ENCODE peak calls at places on chromosome 10, in six cellular contexts. J, A, F, Z, Q and U are unnamed samples.

GRCh38 chr10:79982486-79982800 is 33.5 kb upstream of the SFTPD start:
- DNase-seq in J (no peak), A (no peak), F (no peak), Z (no peak), Q (no peak), U (no peak)

GRCh38 chr10:119526149-119526548 is 16.4 kb downstream of the RGS10 start:
- DNase-seq in J (no peak), A (no peak), F (no peak), Z (no peak), Q (no peak), U (no peak)

GRCh38 chr10:125812128-125812527 is 10.9 kb downstream of the UROS start:
- DNase-seq in J (no peak), A (peak), F (no peak), Z (no peak), Q (no peak), U (no peak)

GRCh38 chr10:23656735-23657134 is 217.9 kb downstream of the OTUD1 start:
- DNase-seq in J (no peak), A (no peak), F (no peak), Z (no peak), Q (no peak), U (no peak)

GRCh38 chr10:133418289-133418993 is 6.0 kb downstream of the SPRN start:
- DNase-seq in J (no peak), A (no peak), F (no peak), Z (no peak), Q (peak), U (no peak)

GRCh38 chr10:109773818-109774440 is 149.4 kb downstream of the XPNPEP1 start:
- DNase-seq in J (no peak), A (no peak), F (no peak), Z (no peak), Q (no peak), U (no peak)

GRCh38 chr10:101053516-101053915 is 8.3 kb upstream of the KAZALD1 start:
- DNase-seq in J (no peak), A (no peak), F (no peak), Z (no peak), Q (no peak), U (no peak)

GRCh38 chr10:129332476-129332875 is 134.6 kb upstream of the MGMT start:
- DNase-seq in J (peak), A (no peak), F (no peak), Z (no peak), Q (no peak), U (no peak)

GRCh38 chr10:47165168-47165710 is 134.8 kb upstream of the GDF10 start:
- DNase-seq in J (no peak), A (no peak), F (no peak), Z (no peak), Q (peak), U (no peak)

GRCh38 chr10:124625831-124626238 is 118.3 kb downstream of the FAM53B start:
- DNase-seq in J (no peak), A (no peak), F (no peak), Z (no peak), Q (no peak), U (no peak)

GRCh38 chr10:6274040-6274439 is 71.3 kb downstream of the PFKFB3 start:
- DNase-seq in J (no peak), A (no peak), F (no peak), Z (no peak), Q (peak), U (no peak)

GRCh38 chr10:59432207-59432900 is 70.0 kb upstream of the FAM13C start:
- DNase-seq in J (no peak), A (no peak), F (no peak), Z (no peak), Q (no peak), U (no peak)

GRCh38 chr10:88207121-88207546 is 343.7 kb downstream of the PTEN start:
- DNase-seq in J (no peak), A (peak), F (no peak), Z (no peak), Q (no peak), U (no peak)

GRCh38 chr10:99119258-99119748 is 116.3 kb downstream of the HPSE2 start:
- DNase-seq in J (no peak), A (no peak), F (no peak), Z (no peak), Q (no peak), U (no peak)

GRCh38 chr10:24299587-24300258 is 90.8 kb downstream of the KIAA1217 start:
- DNase-seq in J (no peak), A (no peak), F (no peak), Z (peak), Q (no peak), U (no peak)

GRCh38 chr10:69972951-69973350 is 79.7 kb upstream of the MACROH2A2 start:
- DNase-seq in J (no peak), A (peak), F (no peak), Z (peak), Q (no peak), U (no peak)

GRCh38 chr10:72333111-72334012 is 21.4 kb downstream of the DNAJB12 start:
- DNase-seq in J (no peak), A (no peak), F (no peak), Z (no peak), Q (no peak), U (no peak)

GRCh38 chr10:71134732-71135211 is 77.6 kb upstream of the UNC5B start:
- DNase-seq in J (peak), A (no peak), F (no peak), Z (no peak), Q (peak), U (no peak)

GRCh38 chr10:76337641-76338040 is 906.2 kb downstream of the LRMDA start:
- DNase-seq in J (no peak), A (peak), F (no peak), Z (peak), Q (no peak), U (no peak)

GRCh38 chr10:47409171-47409865 is 25.2 kb upstream of the ZNF488 start:
- DNase-seq in J (no peak), A (no peak), F (no peak), Z (no peak), Q (no peak), U (no peak)

GRCh38 chr10:69829792-69830191 is 28.1 kb downstream of the COL13A1 start:
- DNase-seq in J (no peak), A (no peak), F (no peak), Z (no peak), Q (no peak), U (no peak)

GRCh38 chr10:101032637-101033201 is 1.7 kb downstream of the SFXN3 start:
- DNase-seq in J (no peak), A (peak), F (peak), Z (peak), Q (no peak), U (no peak)

GRCh38 chr10:77889277-77889903 is 37.2 kb downstream of the DLG5 start:
- DNase-seq in J (peak), A (no peak), F (no peak), Z (no peak), Q (no peak), U (no peak)

GRCh38 chr10:70950062-70950461 is 61.7 kb upstream of the PCBD1 start:
- DNase-seq in J (no peak), A (no peak), F (no peak), Z (no peak), Q (no peak), U (no peak)

GRCh38 chr10:9254353-9254752 is 1199.9 kb downstream of the GATA3 start:
- DNase-seq in J (no peak), A (peak), F (no peak), Z (peak), Q (no peak), U (no peak)

GRCh38 chr10:78760463-78761240 is 308.1 kb upstream of the ZMIZ1 start:
- DNase-seq in J (no peak), A (no peak), F (no peak), Z (no peak), Q (no peak), U (no peak)

GRCh38 chr10:84054743-84055142 is 84.6 kb upstream of the GHITM start:
- DNase-seq in J (peak), A (no peak), F (no peak), Z (no peak), Q (no peak), U (no peak)

GRCh38 chr10:110411047-110411410 is 86.7 kb upstream of the DUSP5 start:
- DNase-seq in J (no peak), A (no peak), F (no peak), Z (no peak), Q (no peak), U (peak)

GRCh38 chr10:77872947-77873557 is 53.5 kb downstream of the DLG5 start:
- DNase-seq in J (no peak), A (no peak), F (no peak), Z (no peak), Q (no peak), U (no peak)

GRCh38 chr10:90313548-90314325 is 544.1 kb downstream of the HTR7 start:
- DNase-seq in J (no peak), A (peak), F (no peak), Z (no peak), Q (no peak), U (no peak)

GRCh38 chr10:17747883-17748550 is 4.0 kb upstream of the TMEM236 start:
- DNase-seq in J (no peak), A (no peak), F (peak), Z (no peak), Q (no peak), U (no peak)

GRCh38 chr10:31074357-31075065 is 42.8 kb upstream of the ZNF438 start:
- DNase-seq in J (no peak), A (no peak), F (no peak), Z (no peak), Q (no peak), U (no peak)

GRCh38 chr10:78215645-78216044 is 182.0 kb downstream of the RPS24 start:
- DNase-seq in J (no peak), A (no peak), F (peak), Z (peak), Q (peak), U (no peak)

GRCh38 chr10:75347211-75347610 is 54.4 kb downstream of the ZNF503 start:
- DNase-seq in J (peak), A (no peak), F (no peak), Z (no peak), Q (peak), U (no peak)

GRCh38 chr10:22850541-22850940 is 77.3 kb upstream of the ARMC3 start:
- DNase-seq in J (no peak), A (no peak), F (no peak), Z (no peak), Q (no peak), U (no peak)

GRCh38 chr10:107054469-107055156 is 109.9 kb downstream of the SORCS1 start:
- DNase-seq in J (no peak), A (no peak), F (no peak), Z (no peak), Q (no peak), U (no peak)

GRCh38 chr10:78286675-78287074 is 253.0 kb downstream of the RPS24 start:
- DNase-seq in J (no peak), A (no peak), F (no peak), Z (no peak), Q (no peak), U (no peak)

GRCh38 chr10:101293007-101293723 is 60.8 kb upstream of the BTRC start:
- DNase-seq in J (peak), A (no peak), F (no peak), Z (no peak), Q (no peak), U (no peak)

GRCh38 chr10:71031601-71032000 is 143.2 kb upstream of the PCBD1 start:
- DNase-seq in J (no peak), A (no peak), F (no peak), Z (no peak), Q (no peak), U (no peak)

GRCh38 chr10:114486938-114487814 is 82.9 kb upstream of the AFAP1L2 start:
- DNase-seq in J (no peak), A (peak), F (no peak), Z (peak), Q (no peak), U (no peak)
- TF ChIP-seq CTCF in J (peak), A (no peak), F (no peak), Z (no peak), Q (no peak), U (no peak)

GRCh38 chr10:93773120-93773519 is 15.4 kb downstream of the LGI1 start:
- DNase-seq in J (no peak), A (no peak), F (no peak), Z (no peak), Q (no peak), U (no peak)
- TF ChIP-seq CTCF in J (no peak), A (no peak), F (no peak), Z (no peak), Q (no peak), U (no peak)

DNA sequence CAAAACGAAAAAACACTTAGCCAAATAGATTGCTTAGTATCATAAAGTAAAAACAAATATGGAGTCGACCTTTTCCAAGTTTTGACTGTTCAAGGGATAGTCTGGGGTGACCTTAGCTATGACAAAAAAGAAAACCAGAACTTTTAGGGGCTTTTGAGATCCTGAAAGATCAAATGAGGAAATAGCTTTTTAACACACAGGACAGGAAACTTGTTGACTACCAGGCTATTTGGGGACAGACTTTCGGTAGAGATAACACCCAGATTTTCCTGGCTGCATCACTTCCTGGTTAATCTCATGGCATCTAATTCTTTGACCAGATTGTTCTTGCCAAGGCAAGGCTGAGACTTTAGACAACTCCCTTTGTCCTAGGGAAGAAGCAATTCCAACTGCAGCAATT is 34.5 kb upstream of the EGR2 start:
- DNase-seq in J (no peak), A (no peak), F (no peak), Z (no peak), Q (no peak), U (no peak)
- TF ChIP-seq CTCF in J (no peak), A (no peak), F (no peak), Z (no peak), Q (no peak), U (no peak)

GRCh38 chr10:128116851-128117615 is 9.2 kb downstream of the MKI67 start:
- DNase-seq in J (no peak), A (no peak), F (no peak), Z (no peak), Q (no peak), U (no peak)
- TF ChIP-seq CTCF in J (peak), A (peak), F (no peak), Z (no peak), Q (no peak), U (peak)

GRCh38 chr10:34131152-34131551 is 683.9 kb downstream of the PARD3 start:
- DNase-seq in J (no peak), A (no peak), F (no peak), Z (no peak), Q (no peak), U (no peak)

GRCh38 chr10:34134602-34135001 is 680.5 kb downstream of the PARD3 start:
- DNase-seq in J (no peak), A (no peak), F (no peak), Z (no peak), Q (no peak), U (no peak)

GRCh38 chr10:34139559-34139958 is 675.5 kb downstream of the PARD3 start:
- DNase-seq in J (no peak), A (no peak), F (no peak), Z (no peak), Q (no peak), U (no peak)

GRCh38 chr10:34137955-34138354 is 677.1 kb downstream of the PARD3 start:
- DNase-seq in J (no peak), A (no peak), F (no peak), Z (no peak), Q (no peak), U (no peak)

DNA sequence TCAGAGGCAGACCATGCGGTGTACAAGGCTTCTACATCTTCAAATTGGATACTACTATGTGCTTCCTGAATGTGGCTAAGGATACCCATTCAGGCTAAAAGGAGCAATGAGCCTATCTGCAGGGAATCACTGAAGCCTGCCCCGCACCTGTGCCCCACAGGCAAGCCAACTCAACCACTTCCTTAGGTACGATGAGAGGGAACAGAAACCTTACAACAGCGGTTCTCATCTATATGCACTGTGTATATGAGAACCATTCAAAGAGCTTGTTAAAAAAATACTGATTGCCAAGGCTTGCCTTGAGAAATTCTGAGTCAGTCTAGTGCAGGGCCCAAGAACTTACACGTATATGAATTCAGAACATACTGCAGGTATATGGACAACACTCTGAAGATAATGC is 679.6 kb downstream of the PARD3 start:
- DNase-seq in J (no peak), A (no peak), F (no peak), Z (no peak), Q (no peak), U (no peak)
- TF ChIP-seq CTCF in J (no peak), A (no peak), F (no peak), Z (no peak), Q (no peak), U (no peak)

GRCh38 chr10:2948127-2948854 is 119.1 kb upstream of the PFKP start:
- DNase-seq in J (no peak), A (no peak), F (no peak), Z (no peak), Q (no peak), U (no peak)
- TF ChIP-seq CTCF in J (no peak), A (no peak), F (no peak), Z (no peak), Q (no peak), U (no peak)

DNA sequence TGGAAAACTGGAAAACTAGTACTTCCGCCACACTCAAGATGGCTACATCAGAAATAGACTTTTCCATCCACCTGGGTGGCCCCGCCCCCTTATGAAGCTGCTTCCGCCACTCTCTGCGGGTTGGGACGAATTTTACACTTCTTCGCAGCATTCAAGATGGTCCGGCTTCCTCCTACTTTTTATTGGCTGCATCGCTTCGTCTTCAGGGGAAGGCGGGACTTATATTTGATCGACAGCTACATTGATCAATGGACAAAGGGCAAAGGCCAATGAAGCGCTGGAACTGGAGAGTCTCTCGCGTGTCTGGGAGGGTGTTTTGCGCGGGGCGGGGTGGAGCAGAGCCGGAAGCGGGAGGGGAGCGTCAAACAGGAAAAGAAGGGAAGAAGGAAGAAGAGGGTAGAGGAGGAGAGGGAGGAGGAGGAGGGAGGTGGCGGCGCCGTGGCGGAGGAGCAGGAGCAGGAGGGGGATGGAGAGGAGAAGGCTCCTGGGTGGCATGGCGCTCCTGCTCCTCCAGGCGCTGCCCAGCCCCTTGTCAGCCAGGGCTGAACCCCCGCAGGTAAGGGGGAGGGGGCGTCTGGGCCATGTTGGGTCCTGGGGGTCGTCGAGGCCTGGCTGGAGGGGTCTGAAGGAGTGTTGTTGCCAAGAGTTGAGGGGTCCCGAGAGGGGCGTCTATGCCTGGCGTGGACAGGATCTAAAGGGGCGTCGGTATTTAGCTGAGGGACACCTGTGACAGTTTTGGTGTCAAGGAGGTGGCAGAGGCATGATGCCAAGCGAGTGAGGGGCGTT is at the start of gene WBP1L:
- DNase-seq in J (peak), A (peak), F (peak), Z (peak), Q (peak), U (peak)
- TF ChIP-seq CTCF in J (no peak), A (no peak), F (no peak), Z (no peak), Q (no peak), U (no peak)